ENCODE peak calls at places on chromosomes 1 and 21, in four cellular contexts. H is CD8-positive, alpha-beta T cell; I is cardiac fibroblast; K is A673. S is an unnamed sample.

GRCh38 chr21:42525228-42525604 is 11.6 kb downstream of the SLC37A1 start:
- DNase-seq in K (no peak), I (peak), H (no peak), S (no peak)

GRCh38 chr1:12053752-12054548 is 9.2 kb upstream of the TNFRSF8 start:
- DNase-seq in K (no peak), H (no peak), I (no peak), S (no peak)

GRCh38 chr1:27618341-27619067 is 14.6 kb upstream of the AHDC1 start:
- DNase-seq in H (peak), I (no peak), K (no peak), S (no peak)

GRCh38 chr1:170321113-170321512 is 175.4 kb downstream of the NTMT2 start:
- DNase-seq in K (no peak), I (peak), H (no peak), S (no peak)

GRCh38 chr1:39895731-39896480 is 5.8 kb downstream of the MYCL start:
- DNase-seq in H (no peak), K (no peak), I (no peak), S (no peak)

GRCh38 chr1:31788138-31788824 is 24.1 kb upstream of the ADGRB2 start:
- DNase-seq in K (peak), I (peak), H (peak), S (peak)

GRCh38 chr1:5423109-5423508 is 569.1 kb downstream of the NPHP4 start:
- DNase-seq in I (no peak), K (peak), H (peak), S (no peak)

GRCh38 chr1:12208764-12209494 is 20.9 kb upstream of the VPS13D start:
- DNase-seq in H (peak), K (peak), I (peak), S (peak)

GRCh38 chr21:42925114-42925907 is at the start of gene ERVH48-1:
- DNase-seq in I (no peak), K (peak), H (no peak), S (no peak)

GRCh38 chr1:26166719-26167281 is 2.0 kb downstream of the C1orf232 start:
- DNase-seq in K (no peak), H (no peak), I (no peak), S (no peak)

GRCh38 chr1:164950453-164951052 is 391.6 kb downstream of the PBX1 start:
- DNase-seq in K (no peak), I (no peak), H (no peak), S (no peak)

GRCh38 chr1:10401281-10401680 is 2.4 kb downstream of the PGD start:
- DNase-seq in I (peak), H (no peak), K (no peak), S (no peak)

GRCh38 chr1:19804786-19805390 is 5.2 kb upstream of the TMCO4 start:
- DNase-seq in I (peak), H (no peak), K (no peak), S (no peak)

GRCh38 chr1:56255516-56256181 is 323.7 kb downstream of the PLPP3 start:
- DNase-seq in I (peak), K (no peak), H (no peak), S (no peak)

GRCh38 chr1:6646499-6647148 is 22.0 kb downstream of the THAP3 start:
- DNase-seq in I (peak), K (peak), H (peak), S (no peak)

GRCh38 chr1:178310685-178311105 is 186.1 kb downstream of the CLEC20A start:
- DNase-seq in K (peak), I (peak), H (no peak), S (peak)

GRCh38 chr1:20666804-20667203 is 5.6 kb upstream of the DDOST start:
- DNase-seq in K (peak), I (peak), H (no peak), S (no peak)

GRCh38 chr1:208161656-208162375 is 82.4 kb downstream of the PLXNA2 start:
- DNase-seq in H (no peak), I (no peak), K (peak), S (no peak)

GRCh38 chr1:109933856-109934711 is 23.4 kb downstream of the CSF1 start:
- DNase-seq in I (peak), H (no peak), K (no peak), S (peak)

GRCh38 chr1:193104496-193104905 is 713 bp downstream of the GLRX2 start:
- DNase-seq in K (peak), H (no peak), I (no peak), S (no peak)

GRCh38 chr1:232447125-232447524 is 182.8 kb downstream of the SIPA1L2 start:
- DNase-seq in K (no peak), I (no peak), H (no peak), S (no peak)

GRCh38 chr1:154998818-154999650 is 3.6 kb upstream of the ZBTB7B start:
- DNase-seq in H (peak), I (peak), K (peak), S (no peak)

GRCh38 chr1:214902636-214903320 is 179.8 kb upstream of the KCNK2 start:
- DNase-seq in H (no peak), I (peak), K (no peak), S (no peak)

GRCh38 chr1:3942416-3943122 is 42.5 kb upstream of the C1orf174 start:
- DNase-seq in K (no peak), I (no peak), H (no peak), S (no peak)

GRCh38 chr1:53477626-53478025 is 18.4 kb downstream of the DMRTB1 start:
- DNase-seq in H (no peak), K (no peak), I (peak), S (no peak)

GRCh38 chr1:115409097-115409852 is 71.2 kb upstream of the NGF start:
- DNase-seq in K (no peak), I (no peak), H (no peak), S (no peak)

GRCh38 chr1:233440952-233441401 is 113.5 kb downstream of the MAP3K21 start:
- DNase-seq in H (no peak), I (peak), K (peak), S (no peak)

GRCh38 chr1:216841165-216841564 is 117.9 kb upstream of the ESRRG start:
- DNase-seq in I (no peak), H (no peak), K (no peak), S (no peak)

GRCh38 chr21:16117851-16118592 is 388.2 kb downstream of the USP25 start:
- DNase-seq in K (no peak), I (peak), H (no peak), S (no peak)

GRCh38 chr1:242242983-242243382 is 244.1 kb upstream of the MAP1LC3C start:
- DNase-seq in H (no peak), K (no peak), I (no peak), S (no peak)

GRCh38 chr1:210132582-210132981 is 100.0 kb upstream of the SERTAD4 start:
- DNase-seq in K (peak), H (no peak), I (peak), S (no peak)

GRCh38 chr1:23667411-23667810 is 24.2 kb upstream of the RPL11 start:
- DNase-seq in I (no peak), K (no peak), H (no peak), S (no peak)

GRCh38 chr1:23670709-23671108 is 20.9 kb upstream of the RPL11 start:
- DNase-seq in I (no peak), K (no peak), H (no peak), S (no peak)

GRCh38 chr1:23673086-23673813 is 18.4 kb upstream of the RPL11 start:
- DNase-seq in I (peak), K (peak), H (no peak), S (no peak)
- TF ChIP-seq CTCF in I (no peak), K (no peak), H (no peak), S (no peak)

DNA sequence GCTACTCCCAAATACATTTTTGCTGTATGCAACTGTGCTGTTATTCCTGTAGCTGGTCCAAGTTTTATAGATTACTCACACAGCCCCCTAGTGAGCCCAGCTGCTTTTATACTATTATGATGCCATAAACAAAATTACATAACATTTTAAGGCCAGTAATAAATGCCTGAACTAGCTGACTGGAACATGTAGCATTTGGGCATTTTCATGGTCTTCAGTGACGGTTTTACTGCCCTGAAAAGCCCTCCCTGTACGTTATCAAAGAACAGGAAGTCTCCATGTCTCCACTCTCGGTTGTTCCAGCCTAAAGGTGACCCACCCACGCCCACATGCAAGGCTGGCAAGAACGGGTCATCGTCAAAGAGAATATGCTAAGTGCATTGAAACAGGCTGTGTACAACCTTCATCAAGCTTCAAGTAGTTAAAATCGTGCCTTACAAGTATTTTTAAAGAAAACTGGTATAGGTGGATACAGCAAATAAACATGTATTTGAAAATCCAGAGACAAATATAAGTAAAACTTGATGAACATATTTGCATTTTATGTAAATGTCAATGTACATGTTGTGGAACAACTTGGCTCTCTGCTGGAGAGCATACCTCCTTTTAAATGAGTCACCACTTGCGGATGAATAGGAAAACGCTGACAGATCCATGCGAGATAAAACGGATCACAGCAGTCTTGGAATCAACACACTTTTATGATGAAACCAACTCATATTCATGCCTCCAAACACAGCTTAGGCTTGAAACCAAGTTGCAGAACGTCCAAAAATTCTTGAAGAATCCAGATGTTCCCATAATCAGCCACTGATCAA is 520.5 kb downstream of the SMYD3 start:
- DNase-seq in K (peak), I (peak), H (no peak), S (no peak)
- TF ChIP-seq CTCF in K (no peak), I (no peak), H (no peak), S (no peak)

GRCh38 chr1:161172349-161172748 is 5.0 kb downstream of the B4GALT3 start:
- DNase-seq in H (no peak), K (no peak), I (no peak), S (no peak)

GRCh38 chr1:161171696-161172095 is 5.5 kb downstream of the PPOX start:
- DNase-seq in K (no peak), H (no peak), I (no peak), S (no peak)

GRCh38 chr1:161172776-161173376 is 4.4 kb downstream of the B4GALT3 start:
- DNase-seq in I (peak), K (no peak), H (no peak), S (no peak)

GRCh38 chr1:161168906-161169305 is 2.7 kb downstream of the PPOX start:
- DNase-seq in I (no peak), H (no peak), K (no peak), S (no peak)

DNA sequence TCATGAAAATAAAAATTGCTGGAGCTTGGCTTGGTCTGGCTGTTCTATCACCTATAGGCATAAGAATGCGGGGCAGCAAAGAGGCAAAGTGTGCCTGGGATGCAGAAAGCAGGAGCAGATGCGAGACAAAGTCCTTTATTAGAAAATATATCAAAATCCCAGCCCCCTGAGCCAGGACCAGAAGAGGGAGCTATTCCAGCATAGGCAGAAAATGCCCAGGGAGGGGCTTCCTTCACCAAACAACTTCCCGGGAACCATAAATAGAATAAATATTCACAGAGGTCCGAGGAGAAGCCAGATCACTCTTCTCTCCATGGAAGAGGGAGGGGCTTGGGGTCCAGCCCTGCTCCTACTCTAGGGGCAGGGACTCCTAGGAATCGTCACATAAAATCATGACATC is 5.0 kb downstream of the PPOX start:
- DNase-seq in I (peak), H (no peak), K (no peak), S (no peak)
- TF ChIP-seq CTCF in I (peak), H (no peak), K (peak), S (no peak)

GRCh38 chr1:37282763-37283162 is 191.6 kb upstream of the ZC3H12A start:
- DNase-seq in H (no peak), K (no peak), I (no peak), S (no peak)
- TF ChIP-seq CTCF in H (no peak), K (no peak), I (no peak), S (no peak)

GRCh38 chr1:145859491-145860159 is 744 bp upstream of the PIAS3 start:
- DNase-seq in H (peak), K (peak), I (peak), S (no peak)
- TF ChIP-seq CTCF in H (no peak), K (no peak), I (peak), S (peak)

DNA sequence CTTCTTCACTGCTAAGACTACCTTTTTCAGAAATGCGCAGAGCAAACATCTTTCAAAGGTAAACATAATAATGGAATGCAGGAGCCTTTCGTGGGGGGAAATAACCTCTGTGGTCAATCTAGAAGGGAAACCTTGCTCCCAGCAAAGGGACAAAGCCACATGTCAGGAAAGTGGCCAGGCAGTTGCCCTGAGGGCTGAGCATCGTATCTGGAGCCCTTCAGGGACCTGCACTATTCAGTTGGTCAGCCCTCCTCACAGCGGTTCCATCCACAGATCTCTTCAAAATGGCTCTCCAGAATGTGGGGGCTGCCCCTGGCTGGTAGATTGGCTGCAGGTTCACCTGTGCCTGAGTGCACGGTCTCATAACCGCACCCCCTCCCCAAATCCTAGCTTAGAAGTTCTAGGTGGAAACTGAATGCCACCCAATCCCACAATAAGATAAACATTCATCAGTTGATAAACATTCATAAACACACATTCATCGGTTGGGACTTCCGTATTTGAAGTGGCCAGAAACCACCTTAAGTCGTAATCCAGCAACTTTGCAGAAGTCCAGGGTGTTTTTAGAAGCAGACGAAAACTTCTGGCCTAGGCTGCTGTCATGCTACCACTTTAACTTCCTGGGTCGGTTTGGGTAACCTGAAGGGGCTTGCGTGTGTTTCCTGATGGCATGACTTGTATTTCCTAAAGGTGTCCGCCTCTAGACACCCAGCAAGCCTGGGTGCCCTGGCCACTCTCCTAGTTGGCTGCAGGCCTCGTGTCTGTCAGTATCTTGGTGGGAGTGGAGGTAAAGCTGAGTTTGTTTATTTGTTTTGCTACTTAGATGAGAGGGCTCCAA is 50.5 kb downstream of the RASSF5 start:
- DNase-seq in I (no peak), H (peak), K (no peak), S (peak)
- TF ChIP-seq CTCF in I (no peak), H (no peak), K (no peak), S (no peak)

S was measured in CD14-positive monocyte.